ENCODE peak calls at places on chromosomes 16 and 17, in five cellular contexts. J, N, C, L and O are unnamed samples.

GRCh38 chr17:80872999-80873951 is 118.4 kb upstream of the CHMP6 start:
- DNase-seq in J (no peak), N (no peak), C (no peak), L (no peak), O (peak)

GRCh38 chr17:65813306-65813705 is 251.9 kb upstream of the AXIN2 start:
- DNase-seq in J (no peak), N (peak), C (no peak), L (no peak), O (no peak)

GRCh38 chr16:58814348-58814801 is 80.3 kb upstream of the GOT2 start:
- DNase-seq in J (peak), N (peak), C (no peak), L (peak), O (peak)

GRCh38 chr16:80580109-80580832 is 39.5 kb downstream of the DYNLRB2 start:
- DNase-seq in J (no peak), N (peak), C (peak), L (no peak), O (peak)

GRCh38 chr16:72723781-72724180 is 324.1 kb downstream of the ZFHX3 start:
- DNase-seq in J (no peak), N (peak), C (no peak), L (no peak), O (no peak)

GRCh38 chr16:324451-325334 is 27.8 kb downstream of the AXIN1 start:
- DNase-seq in J (no peak), N (no peak), C (no peak), L (peak), O (no peak)

GRCh38 chr16:17194190-17194780 is 276.5 kb downstream of the XYLT1 start:
- DNase-seq in J (peak), N (peak), C (no peak), L (peak), O (no peak)

GRCh38 chr17:13940858-13941665 is 128.2 kb upstream of the COX10 start:
- DNase-seq in J (no peak), N (peak), C (no peak), L (peak), O (peak)

GRCh38 chr16:10314317-10314716 is 71.5 kb upstream of the ATF7IP2 start:
- DNase-seq in J (no peak), N (no peak), C (no peak), L (no peak), O (no peak)

GRCh38 chr17:78822552-78822951 is 18.1 kb downstream of the USP36 start:
- DNase-seq in J (peak), N (peak), C (no peak), L (no peak), O (no peak)

GRCh38 chr16:87528690-87529579 is 36.1 kb upstream of the ZCCHC14 start:
- DNase-seq in J (no peak), N (no peak), C (no peak), L (no peak), O (no peak)

GRCh38 chr17:9195961-9196668 is 174.8 kb downstream of the NTN1 start:
- DNase-seq in J (no peak), N (no peak), C (no peak), L (no peak), O (no peak)

GRCh38 chr16:3101018-3101840 is 2.1 kb upstream of the ZSCAN10 start:
- DNase-seq in J (peak), N (no peak), C (no peak), L (peak), O (peak)

GRCh38 chr16:87375426-87376135 is 8.0 kb downstream of the FBXO31 start:
- DNase-seq in J (no peak), N (peak), C (no peak), L (no peak), O (no peak)

GRCh38 chr17:41352597-41353366 is 2.2 kb upstream of the KRT33A start:
- DNase-seq in J (no peak), N (peak), C (no peak), L (no peak), O (no peak)

GRCh38 chr17:9432121-9432866 is 143.3 kb downstream of the STX8 start:
- DNase-seq in J (no peak), N (peak), C (peak), L (no peak), O (no peak)

GRCh38 chr17:22518185-22518584 is 825.9 kb downstream of the KCNJ18 start:
- DNase-seq in J (no peak), N (no peak), C (no peak), L (no peak), O (no peak)

GRCh38 chr17:50076591-50077235 is 18.4 kb upstream of the PDK2 start:
- DNase-seq in J (no peak), N (no peak), C (no peak), L (no peak), O (no peak)

GRCh38 chr16:73382921-73383594 is 335.1 kb upstream of the ZFHX3 start:
- DNase-seq in J (no peak), N (no peak), C (no peak), L (no peak), O (no peak)

GRCh38 chr17:31072186-31072585 is 22.6 kb upstream of the NF1 start:
- DNase-seq in J (no peak), N (peak), C (no peak), L (no peak), O (no peak)

GRCh38 chr17:80883831-80884735 is 107.6 kb upstream of the CHMP6 start:
- DNase-seq in J (no peak), N (no peak), C (no peak), L (no peak), O (no peak)

GRCh38 chr17:62672957-62673356 is 45.5 kb downstream of the MRC2 start:
- DNase-seq in J (peak), N (no peak), C (no peak), L (no peak), O (no peak)

GRCh38 chr17:57370051-57370581 is 113.8 kb downstream of the MSI2 start:
- DNase-seq in J (peak), N (peak), C (no peak), L (peak), O (peak)

GRCh38 chr17:11331790-11332526 is 90.9 kb downstream of the SHISA6 start:
- DNase-seq in J (no peak), N (no peak), C (no peak), L (no peak), O (no peak)

GRCh38 chr17:44901323-44901965 is 2.2 kb upstream of the EFTUD2 start:
- DNase-seq in J (no peak), N (peak), C (no peak), L (no peak), O (peak)

GRCh38 chr16:72066747-72067146 is 3.7 kb downstream of the HPR start:
- DNase-seq in J (peak), N (peak), C (no peak), L (peak), O (peak)

GRCh38 chr16:18789850-18790706 is at the start of gene RPS15A:
- DNase-seq in J (peak), N (peak), C (peak), L (peak), O (peak)

GRCh38 chr17:20955437-20956323 is 87.1 kb downstream of the USP22 start:
- DNase-seq in J (no peak), N (peak), C (no peak), L (no peak), O (no peak)

GRCh38 chr17:48929812-48930165 is 14.9 kb downstream of the SNF8 start:
- DNase-seq in J (no peak), N (no peak), C (no peak), L (no peak), O (no peak)

GRCh38 chr17:2723997-2724782 is 12.6 kb upstream of the CLUH start:
- DNase-seq in J (peak), N (no peak), C (no peak), L (no peak), O (no peak)

GRCh38 chr16:78142784-78143183 is 43.3 kb downstream of the WWOX start:
- DNase-seq in J (no peak), N (no peak), C (no peak), L (no peak), O (no peak)

GRCh38 chr17:17269926-17270773 is 10.9 kb downstream of the COPS3 start:
- DNase-seq in J (no peak), N (no peak), C (no peak), L (no peak), O (peak)

GRCh38 chr17:78226055-78226751 is 5.2 kb upstream of the TMEM235 start:
- DNase-seq in J (no peak), N (no peak), C (no peak), L (no peak), O (no peak)

GRCh38 chr16:57637424-57637823 is 9.0 kb downstream of the ADGRG1 start:
- DNase-seq in J (no peak), N (no peak), C (no peak), L (no peak), O (no peak)

GRCh38 chr17:21001111-21001812 is 41.5 kb downstream of the USP22 start:
- DNase-seq in J (no peak), N (no peak), C (no peak), L (no peak), O (no peak)

GRCh38 chr16:81567987-81568748 is 123.6 kb downstream of the CMIP start:
- DNase-seq in J (no peak), N (peak), C (no peak), L (no peak), O (peak)

GRCh38 chr16:28162326-28162877 is 49.4 kb downstream of the XPO6 start:
- DNase-seq in J (no peak), N (no peak), C (no peak), L (no peak), O (no peak)

GRCh38 chr17:49076575-49077384 is 55.8 kb upstream of the B4GALNT2 start:
- DNase-seq in J (no peak), N (peak), C (no peak), L (peak), O (peak)

GRCh38 chr17:29178750-29179231 is 1.4 kb downstream of the MYO18A start:
- DNase-seq in J (no peak), N (no peak), C (no peak), L (no peak), O (peak)

DNA sequence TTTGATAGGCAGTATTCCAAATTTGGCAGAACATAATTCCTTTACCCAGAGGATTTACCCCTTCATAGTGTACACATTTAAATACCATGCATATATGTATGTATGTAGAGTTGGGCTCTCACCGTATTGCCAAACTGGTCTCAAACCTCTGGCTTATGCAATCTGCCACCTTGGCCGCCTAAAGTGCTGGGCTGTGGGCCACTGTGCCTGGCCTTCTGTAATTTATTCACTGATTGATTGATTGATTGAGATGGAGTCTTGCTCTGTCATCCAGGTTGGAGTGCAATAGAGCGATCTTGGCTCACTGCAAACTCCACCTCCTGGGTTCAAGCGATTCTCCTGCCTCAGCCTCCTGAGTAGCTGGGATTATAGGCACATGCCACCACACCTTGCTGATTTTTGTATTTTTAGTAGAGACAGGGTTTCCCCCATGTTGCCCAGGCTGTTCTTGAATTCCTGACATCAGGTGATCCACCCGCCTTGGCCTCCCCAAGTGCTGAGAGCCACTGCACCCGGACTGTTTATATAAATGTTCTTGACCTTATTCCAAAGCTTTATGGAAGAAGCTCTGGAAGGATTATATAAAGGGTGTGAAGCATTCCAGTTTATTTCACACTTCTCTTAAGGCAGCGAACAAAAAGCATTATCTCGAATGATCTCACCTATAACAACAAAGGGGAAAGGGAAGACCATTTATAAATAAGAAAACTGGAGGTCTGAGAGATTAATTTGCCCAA is 14.8 kb downstream of the GLG1 start:
- DNase-seq in J (no peak), N (no peak), C (no peak), L (no peak), O (no peak)
- H3K27ac ChIP-seq in J (no peak), N (no peak), C (no peak), L (no peak), O (no peak)

GRCh38 chr16:23836404-23837291 is 865 bp downstream of the PRKCB start:
- DNase-seq in J (peak), N (no peak), C (no peak), L (peak), O (no peak)

GRCh38 chr16:23833504-23833903 is 2.3 kb upstream of the PRKCB start:
- DNase-seq in J (no peak), N (no peak), C (no peak), L (no peak), O (no peak)

GRCh38 chr16:23833960-23834685 is 1.7 kb upstream of the PRKCB start:
- DNase-seq in J (no peak), N (no peak), C (no peak), L (no peak), O (no peak)

GRCh38 chr16:23836078-23836403 is 258 bp downstream of the PRKCB start:
- DNase-seq in J (no peak), N (no peak), C (no peak), L (peak), O (no peak)

GRCh38 chr16:23835390-23836077 is at the start of gene PRKCB:
- DNase-seq in J (peak), N (peak), C (no peak), L (peak), O (peak)
- TF ChIP-seq RCOR1 in J (no peak), N (no peak), C (no peak), L (no peak), O (no peak)

GRCh38 chr17:63703029-63703428 is 3.1 kb upstream of the LIMD2 start:
- DNase-seq in J (no peak), N (no peak), C (no peak), L (no peak), O (no peak)

GRCh38 chr17:63700528-63701441 is 860 bp upstream of the LIMD2 start:
- DNase-seq in J (peak), N (peak), C (no peak), L (no peak), O (no peak)

GRCh38 chr17:63701477-63702222 is 1.7 kb upstream of the LIMD2 start:
- DNase-seq in J (no peak), N (no peak), C (no peak), L (peak), O (no peak)

GRCh38 chr17:63702616-63703015 is 2.7 kb upstream of the LIMD2 start:
- DNase-seq in J (no peak), N (no peak), C (no peak), L (no peak), O (no peak)

DNA sequence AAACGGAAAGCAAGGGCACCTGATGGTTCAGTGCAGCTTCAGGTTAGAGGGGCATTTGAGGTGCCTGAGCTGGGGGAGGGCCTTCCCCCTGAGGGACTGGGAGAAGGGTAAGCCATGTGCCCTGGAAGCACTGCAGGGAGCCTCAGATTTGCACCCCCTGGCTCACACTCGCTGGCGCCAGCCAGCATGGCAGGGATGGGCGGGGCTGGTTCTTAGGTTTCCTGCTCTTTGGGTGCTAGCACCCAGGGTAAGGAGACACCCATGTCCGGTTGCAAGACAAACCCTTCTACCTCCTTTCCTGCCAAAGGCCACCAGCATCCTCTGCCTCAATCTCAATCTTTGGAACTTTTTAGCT is 2.3 kb upstream of the LIMD2 start:
- DNase-seq in J (no peak), N (no peak), C (no peak), L (no peak), O (no peak)
- H3K27ac ChIP-seq in J (peak), N (no peak), C (peak), L (no peak), O (no peak)

DNA sequence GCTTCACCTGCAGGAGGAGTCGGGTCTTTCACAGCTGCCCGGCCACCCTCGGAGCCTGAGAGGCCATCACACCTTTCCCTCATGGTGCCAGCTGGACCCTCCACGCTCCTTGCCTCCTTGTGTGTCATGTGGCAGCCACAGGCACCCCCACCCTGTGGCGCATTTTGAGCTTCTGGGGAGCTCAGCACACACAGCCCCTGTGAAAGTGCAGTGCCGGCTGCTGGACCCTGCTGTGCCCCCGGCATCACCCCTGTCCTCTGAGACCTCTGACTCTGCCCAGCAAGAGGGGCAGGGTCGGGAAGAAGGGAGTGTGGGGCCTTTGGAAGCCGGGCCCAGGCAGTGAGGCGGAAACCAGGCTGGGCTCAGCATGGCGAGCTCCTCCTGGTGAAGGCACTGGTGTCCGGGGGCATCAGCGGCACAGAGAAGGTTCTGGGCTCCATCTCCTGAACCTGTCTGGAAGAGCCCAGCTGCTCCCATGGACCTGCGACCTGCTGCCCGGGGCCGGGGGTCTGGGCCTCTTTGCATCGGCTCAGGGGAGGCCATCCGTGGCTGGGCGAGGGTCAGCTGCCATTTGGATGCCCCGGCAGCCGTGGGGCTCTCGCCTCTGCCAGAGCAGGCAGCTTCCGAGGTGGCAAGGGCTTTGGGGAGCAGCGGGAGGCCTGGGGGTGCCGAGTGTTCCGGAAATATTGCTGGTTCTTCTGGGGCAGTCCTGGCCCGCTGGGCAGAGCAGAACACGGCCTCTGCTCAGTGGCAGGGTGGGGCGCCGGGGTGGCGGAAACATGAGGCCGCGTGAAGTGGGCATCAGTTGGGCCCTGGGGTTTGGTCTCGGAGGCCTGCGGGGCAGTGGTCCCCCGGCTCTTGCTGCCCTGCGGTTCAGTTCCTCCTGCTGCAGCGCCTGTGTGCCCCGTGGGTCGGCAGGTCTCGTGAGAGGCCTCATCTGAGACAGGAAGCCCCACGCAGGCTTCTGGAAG is 17.9 kb downstream of the CENPX start:
- DNase-seq in J (no peak), N (no peak), C (no peak), L (no peak), O (no peak)
- TF ChIP-seq RCOR1 in J (no peak), N (no peak), C (no peak), L (no peak), O (no peak)